ENCODE peak calls at places on chromosomes 2 and 18, in seven cellular contexts. One of them, this sample, is unnamed.

GRCh38 chr18:24659837-24660720 is 199.6 kb downstream of the HRH4 start:
- DNase-seq in uterus: peak
- DNase-seq in A549: no peak
- DNase-seq in choroid plexus epithelial cell: no peak
- DNase-seq in CD8-positive, alpha-beta T cell: peak
- DNase-seq in IMR-90: peak
- DNase-seq in Caco-2: no peak
- DNase-seq in this sample: no peak

GRCh38 chr2:168835961-168836360 is 33.5 kb downstream of the NOSTRIN start:
- DNase-seq in uterus: no peak
- DNase-seq in A549: no peak
- DNase-seq in choroid plexus epithelial cell: no peak
- DNase-seq in CD8-positive, alpha-beta T cell: no peak
- DNase-seq in IMR-90: no peak
- DNase-seq in Caco-2: no peak
- DNase-seq in this sample: no peak

GRCh38 chr2:33021542-33022259 is 74.9 kb downstream of the LTBP1 start:
- DNase-seq in uterus: no peak
- DNase-seq in A549: peak
- DNase-seq in choroid plexus epithelial cell: peak
- DNase-seq in CD8-positive, alpha-beta T cell: no peak
- DNase-seq in IMR-90: peak
- DNase-seq in Caco-2: no peak
- DNase-seq in this sample: peak

GRCh38 chr2:9638532-9638931 is 7.7 kb upstream of the YWHAQ start:
- DNase-seq in uterus: peak
- DNase-seq in A549: peak
- DNase-seq in choroid plexus epithelial cell: peak
- DNase-seq in CD8-positive, alpha-beta T cell: no peak
- DNase-seq in IMR-90: peak
- DNase-seq in Caco-2: no peak
- DNase-seq in this sample: peak

GRCh38 chr2:183070942-183071844 is 7.4 kb upstream of the DUSP19 start:
- DNase-seq in uterus: no peak
- DNase-seq in A549: peak
- DNase-seq in choroid plexus epithelial cell: peak
- DNase-seq in CD8-positive, alpha-beta T cell: no peak
- DNase-seq in IMR-90: peak
- DNase-seq in Caco-2: no peak
- DNase-seq in this sample: peak

GRCh38 chr18:35756506-35757117 is 175.1 kb downstream of the GALNT1 start:
- DNase-seq in uterus: no peak
- DNase-seq in A549: peak
- DNase-seq in choroid plexus epithelial cell: peak
- DNase-seq in CD8-positive, alpha-beta T cell: peak
- DNase-seq in IMR-90: peak
- DNase-seq in Caco-2: no peak
- DNase-seq in this sample: peak

GRCh38 chr18:44803019-44803650 is 122.4 kb downstream of the SETBP1 start:
- DNase-seq in uterus: peak
- DNase-seq in A549: no peak
- DNase-seq in choroid plexus epithelial cell: peak
- DNase-seq in CD8-positive, alpha-beta T cell: no peak
- DNase-seq in IMR-90: peak
- DNase-seq in Caco-2: no peak
- DNase-seq in this sample: peak

GRCh38 chr18:43486462-43486861 is 209.2 kb upstream of the SYT4 start:
- DNase-seq in uterus: no peak
- DNase-seq in A549: peak
- DNase-seq in choroid plexus epithelial cell: peak
- DNase-seq in CD8-positive, alpha-beta T cell: no peak
- DNase-seq in IMR-90: no peak
- DNase-seq in Caco-2: no peak
- DNase-seq in this sample: no peak

GRCh38 chr2:136319227-136319626 is 201.3 kb upstream of the CXCR4 start:
- DNase-seq in uterus: no peak
- DNase-seq in A549: no peak
- DNase-seq in choroid plexus epithelial cell: no peak
- DNase-seq in CD8-positive, alpha-beta T cell: no peak
- DNase-seq in IMR-90: no peak
- DNase-seq in Caco-2: no peak
- DNase-seq in this sample: no peak

GRCh38 chr2:119251652-119252051 is 28.0 kb downstream of the STEAP3 start:
- DNase-seq in uterus: no peak
- DNase-seq in A549: no peak
- DNase-seq in choroid plexus epithelial cell: no peak
- DNase-seq in CD8-positive, alpha-beta T cell: no peak
- DNase-seq in IMR-90: no peak
- DNase-seq in Caco-2: no peak
- DNase-seq in this sample: no peak

GRCh38 chr2:126527836-126528490 is 128.0 kb upstream of the GYPC start:
- DNase-seq in uterus: peak
- DNase-seq in A549: peak
- DNase-seq in choroid plexus epithelial cell: peak
- DNase-seq in CD8-positive, alpha-beta T cell: peak
- DNase-seq in IMR-90: peak
- DNase-seq in Caco-2: peak
- DNase-seq in this sample: peak

GRCh38 chr2:36374586-36374985 is 19.0 kb downstream of the CRIM1 start:
- DNase-seq in uterus: no peak
- DNase-seq in A549: peak
- DNase-seq in choroid plexus epithelial cell: no peak
- DNase-seq in CD8-positive, alpha-beta T cell: no peak
- DNase-seq in IMR-90: no peak
- DNase-seq in Caco-2: no peak
- DNase-seq in this sample: no peak

GRCh38 chr2:74534411-74534810 is 4.7 kb downstream of the HTRA2 start:
- DNase-seq in uterus: no peak
- DNase-seq in A549: no peak
- DNase-seq in choroid plexus epithelial cell: no peak
- DNase-seq in CD8-positive, alpha-beta T cell: no peak
- DNase-seq in IMR-90: no peak
- DNase-seq in Caco-2: no peak
- DNase-seq in this sample: no peak

GRCh38 chr2:132923787-132924186 is 253.8 kb upstream of the LYPD1 start:
- DNase-seq in uterus: peak
- DNase-seq in A549: no peak
- DNase-seq in choroid plexus epithelial cell: peak
- DNase-seq in CD8-positive, alpha-beta T cell: no peak
- DNase-seq in IMR-90: peak
- DNase-seq in Caco-2: no peak
- DNase-seq in this sample: peak

GRCh38 chr2:31196622-31197021 is 20.7 kb downstream of the CAPN14 start:
- DNase-seq in uterus: no peak
- DNase-seq in A549: no peak
- DNase-seq in choroid plexus epithelial cell: no peak
- DNase-seq in CD8-positive, alpha-beta T cell: no peak
- DNase-seq in IMR-90: no peak
- DNase-seq in Caco-2: no peak
- DNase-seq in this sample: no peak

GRCh38 chr2:176675557-176676256 is 406.5 kb downstream of the MTX2 start:
- DNase-seq in uterus: no peak
- DNase-seq in A549: no peak
- DNase-seq in choroid plexus epithelial cell: no peak
- DNase-seq in CD8-positive, alpha-beta T cell: no peak
- DNase-seq in IMR-90: no peak
- DNase-seq in Caco-2: no peak
- DNase-seq in this sample: no peak

GRCh38 chr2:215749092-215749957 is 264.0 kb downstream of the MREG start:
- DNase-seq in uterus: peak
- DNase-seq in A549: peak
- DNase-seq in choroid plexus epithelial cell: peak
- DNase-seq in CD8-positive, alpha-beta T cell: no peak
- DNase-seq in IMR-90: peak
- DNase-seq in Caco-2: peak
- DNase-seq in this sample: no peak

GRCh38 chr2:9737053-9737875 is 106.0 kb upstream of the TAF1B start:
- DNase-seq in uterus: no peak
- DNase-seq in A549: peak
- DNase-seq in choroid plexus epithelial cell: peak
- DNase-seq in CD8-positive, alpha-beta T cell: no peak
- DNase-seq in IMR-90: peak
- DNase-seq in Caco-2: no peak
- DNase-seq in this sample: peak

GRCh38 chr2:10709290-10709939 is 12.0 kb upstream of the ATP6V1C2 start:
- DNase-seq in uterus: no peak
- DNase-seq in A549: peak
- DNase-seq in choroid plexus epithelial cell: peak
- DNase-seq in CD8-positive, alpha-beta T cell: no peak
- DNase-seq in IMR-90: no peak
- DNase-seq in Caco-2: peak
- DNase-seq in this sample: no peak

GRCh38 chr2:85397925-85398331 is 12.2 kb downstream of the CAPG start:
- DNase-seq in uterus: no peak
- DNase-seq in A549: no peak
- DNase-seq in choroid plexus epithelial cell: no peak
- DNase-seq in CD8-positive, alpha-beta T cell: no peak
- DNase-seq in IMR-90: no peak
- DNase-seq in Caco-2: peak
- DNase-seq in this sample: no peak

GRCh38 chr2:207796585-207797350 is 27.1 kb upstream of the FZD5 start:
- DNase-seq in uterus: no peak
- DNase-seq in A549: peak
- DNase-seq in choroid plexus epithelial cell: peak
- DNase-seq in CD8-positive, alpha-beta T cell: no peak
- DNase-seq in IMR-90: peak
- DNase-seq in Caco-2: peak
- DNase-seq in this sample: no peak

GRCh38 chr18:57737661-57738060 is 65.5 kb downstream of the ATP8B1 start:
- DNase-seq in uterus: peak
- DNase-seq in A549: peak
- DNase-seq in choroid plexus epithelial cell: peak
- DNase-seq in CD8-positive, alpha-beta T cell: no peak
- DNase-seq in IMR-90: peak
- DNase-seq in Caco-2: no peak
- DNase-seq in this sample: peak

GRCh38 chr18:7064346-7064745 is 53.3 kb downstream of the LAMA1 start:
- DNase-seq in uterus: no peak
- DNase-seq in A549: no peak
- DNase-seq in choroid plexus epithelial cell: peak
- DNase-seq in CD8-positive, alpha-beta T cell: no peak
- DNase-seq in IMR-90: no peak
- DNase-seq in Caco-2: peak
- DNase-seq in this sample: no peak

GRCh38 chr2:178108176-178108575 is 4.1 kb upstream of the RBM45 start:
- DNase-seq in uterus: no peak
- DNase-seq in A549: no peak
- DNase-seq in choroid plexus epithelial cell: no peak
- DNase-seq in CD8-positive, alpha-beta T cell: no peak
- DNase-seq in IMR-90: no peak
- DNase-seq in Caco-2: no peak
- DNase-seq in this sample: no peak

GRCh38 chr2:54660752-54661151 is 62.7 kb upstream of the EML6 start:
- DNase-seq in uterus: no peak
- DNase-seq in A549: no peak
- DNase-seq in choroid plexus epithelial cell: no peak
- DNase-seq in CD8-positive, alpha-beta T cell: no peak
- DNase-seq in IMR-90: no peak
- DNase-seq in Caco-2: no peak
- DNase-seq in this sample: no peak

GRCh38 chr18:8994603-8995002 is 107.9 kb upstream of the NDUFV2 start:
- DNase-seq in uterus: no peak
- DNase-seq in A549: peak
- DNase-seq in choroid plexus epithelial cell: no peak
- DNase-seq in CD8-positive, alpha-beta T cell: no peak
- DNase-seq in IMR-90: no peak
- DNase-seq in Caco-2: no peak
- DNase-seq in this sample: no peak

DNA sequence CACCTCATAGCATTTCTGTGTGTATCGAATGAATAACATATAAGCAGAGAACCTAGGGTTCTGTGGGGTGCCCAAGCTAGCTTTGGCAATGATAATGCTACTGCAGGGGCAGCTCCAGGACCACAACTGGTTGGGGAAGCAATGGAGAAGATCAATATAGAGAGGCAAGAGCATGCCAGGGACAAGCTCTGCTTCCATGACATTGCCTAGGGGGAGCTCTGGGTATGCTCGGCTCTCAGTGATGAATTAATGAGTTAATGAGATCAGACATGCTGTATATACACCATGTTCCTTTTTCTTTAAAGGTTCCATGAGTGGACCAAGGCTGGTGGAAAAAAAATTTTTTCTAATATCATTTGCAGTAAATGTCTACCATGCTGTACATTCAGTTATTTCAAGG is 618.4 kb downstream of the BCL11A start:
- DNase-seq in uterus: no peak
- DNase-seq in A549: no peak
- DNase-seq in choroid plexus epithelial cell: no peak
- DNase-seq in CD8-positive, alpha-beta T cell: no peak
- DNase-seq in IMR-90: no peak
- DNase-seq in Caco-2: no peak
- DNase-seq in this sample: no peak
- TF ChIP-seq CTCF in uterus: no peak
- TF ChIP-seq CTCF in A549: no peak
- TF ChIP-seq CTCF in choroid plexus epithelial cell: no peak
- TF ChIP-seq CTCF in CD8-positive, alpha-beta T cell: no peak
- TF ChIP-seq CTCF in IMR-90: no peak
- TF ChIP-seq CTCF in Caco-2: no peak
- TF ChIP-seq CTCF in this sample: no peak

GRCh38 chr18:75915941-75916640 is 488.6 kb upstream of the SMIM21 start:
- DNase-seq in uterus: no peak
- DNase-seq in A549: no peak
- DNase-seq in choroid plexus epithelial cell: no peak
- DNase-seq in CD8-positive, alpha-beta T cell: no peak
- DNase-seq in IMR-90: no peak
- DNase-seq in Caco-2: no peak
- DNase-seq in this sample: no peak
- H3K4me3 ChIP-seq in uterus: peak
- H3K4me3 ChIP-seq in A549: no peak
- H3K4me3 ChIP-seq in choroid plexus epithelial cell: no peak
- H3K4me3 ChIP-seq in CD8-positive, alpha-beta T cell: no peak
- H3K4me3 ChIP-seq in IMR-90: no peak
- H3K4me3 ChIP-seq in Caco-2: no peak
- H3K4me3 ChIP-seq in this sample: peak

GRCh38 chr2:237165405-237166276 is 80.0 kb downstream of the COPS8 start:
- DNase-seq in uterus: no peak
- DNase-seq in A549: peak
- DNase-seq in choroid plexus epithelial cell: peak
- DNase-seq in CD8-positive, alpha-beta T cell: no peak
- DNase-seq in IMR-90: peak
- DNase-seq in Caco-2: no peak
- DNase-seq in this sample: no peak
- TF ChIP-seq CTCF in uterus: no peak
- TF ChIP-seq CTCF in A549: peak
- TF ChIP-seq CTCF in choroid plexus epithelial cell: peak
- TF ChIP-seq CTCF in CD8-positive, alpha-beta T cell: no peak
- TF ChIP-seq CTCF in IMR-90: peak
- TF ChIP-seq CTCF in Caco-2: peak
- TF ChIP-seq CTCF in this sample: peak

DNA sequence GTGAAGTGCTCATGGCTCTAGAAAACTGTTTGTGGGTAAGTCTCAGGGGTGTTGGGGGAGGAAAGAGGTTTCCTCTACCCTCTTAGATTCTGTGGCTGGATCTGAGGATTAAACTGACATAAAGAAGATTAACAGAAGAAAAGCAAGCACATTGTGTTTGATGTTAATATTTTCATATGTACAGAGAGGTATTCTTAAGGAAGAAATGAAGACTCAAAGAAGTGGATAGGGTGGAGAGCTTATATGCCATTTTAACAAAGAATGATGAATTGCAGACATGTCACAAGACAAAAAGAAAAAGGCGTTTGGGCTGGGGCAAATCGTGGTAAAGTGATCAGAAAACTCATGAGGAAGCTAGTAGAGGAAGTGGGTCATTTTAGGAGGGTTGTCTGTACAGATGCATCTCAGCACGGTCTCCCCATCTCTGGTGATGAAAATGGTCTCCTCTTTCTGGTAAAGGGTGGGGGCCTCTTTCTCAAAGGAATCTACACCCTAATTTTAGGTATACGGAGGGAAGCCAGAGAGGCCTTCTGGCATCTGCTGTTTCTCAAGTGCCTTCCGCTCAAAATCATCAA is 17.8 kb downstream of the FAM110C start:
- DNase-seq in uterus: no peak
- DNase-seq in A549: no peak
- DNase-seq in choroid plexus epithelial cell: no peak
- DNase-seq in CD8-positive, alpha-beta T cell: no peak
- DNase-seq in IMR-90: no peak
- DNase-seq in Caco-2: no peak
- DNase-seq in this sample: no peak
- H3K4me3 ChIP-seq in uterus: no peak
- H3K4me3 ChIP-seq in A549: no peak
- H3K4me3 ChIP-seq in choroid plexus epithelial cell: no peak
- H3K4me3 ChIP-seq in CD8-positive, alpha-beta T cell: no peak
- H3K4me3 ChIP-seq in IMR-90: no peak
- H3K4me3 ChIP-seq in Caco-2: no peak
- H3K4me3 ChIP-seq in this sample: no peak